ENCODE peak calls at places on chromosome 21, in nine cellular contexts. G is bronchial epithelial cell, X is HepG2, T is prostate gland, J is body of pancreas, B is neuronal stem cell, D is HCT116, R is heart right ventricle, Y is GM06990. E is an unnamed sample.
A peak's percentile ranks its signal among the peaks of the same experiment; 100 is the strongest.

GRCh38 chr21:38628426-38628825 is 130.1 kb upstream of the ERG start:
- DNase-seq in G (no peak), X (peak; percentile 2), T (no peak), J (no peak), B (no peak), D (no peak), R (no peak), Y (no peak), E (no peak)

GRCh38 chr21:42705346-42705745 is 51.9 kb downstream of the PDE9A start:
- DNase-seq in G (no peak), X (no peak), T (no peak), J (no peak), B (no peak), D (no peak), R (no peak), Y (no peak), E (no peak)

GRCh38 chr21:25080706-25081495 is 526.4 kb downstream of the MRPL39 start:
- DNase-seq in G (no peak), X (no peak), T (no peak), J (no peak), B (no peak), D (no peak), R (no peak), Y (no peak), E (no peak)

GRCh38 chr21:29719561-29719960 is 220.2 kb downstream of the GRIK1 start:
- DNase-seq in G (no peak), X (no peak), T (no peak), J (no peak), B (no peak), D (no peak), R (no peak), Y (no peak), E (no peak)

GRCh38 chr21:29800051-29800450 is 139.7 kb downstream of the GRIK1 start:
- DNase-seq in G (no peak), X (no peak), T (no peak), J (no peak), B (no peak), D (no peak), R (no peak), Y (no peak), E (no peak)

GRCh38 chr21:37873655-37874054 is 42.6 kb downstream of the KCNJ6 start:
- DNase-seq in G (no peak), X (no peak), T (no peak), J (no peak), B (no peak), D (no peak), R (no peak), Y (no peak), E (no peak)

GRCh38 chr21:43972850-43973633 is 39.1 kb upstream of the TRAPPC10 start:
- DNase-seq in G (no peak), X (no peak), T (no peak), J (no peak), B (no peak), D (no peak), R (no peak), Y (no peak), E (no peak)

GRCh38 chr21:15801352-15801863 is 71.6 kb downstream of the USP25 start:
- DNase-seq in G (no peak), X (no peak), T (no peak), J (no peak), B (no peak), D (no peak), R (no peak), Y (no peak), E (no peak)

GRCh38 chr21:31926498-31926897 is 53.7 kb downstream of the HUNK start:
- DNase-seq in G (no peak), X (no peak), T (no peak), J (no peak), B (no peak), D (no peak), R (no peak), Y (no peak), E (no peak)

GRCh38 chr21:42427809-42428419 is 24.2 kb downstream of the UBASH3A start:
- DNase-seq in G (no peak), X (no peak), T (no peak), J (no peak), B (no peak), D (no peak), R (no peak), Y (no peak), E (no peak)

GRCh38 chr21:42695324-42696025 is 42.1 kb downstream of the PDE9A start:
- DNase-seq in G (peak; percentile 56), X (no peak), T (no peak), J (peak; percentile 42), B (no peak), D (no peak), R (peak; percentile 42), Y (no peak), E (no peak)

GRCh38 chr21:39666681-39667315 is 54.1 kb downstream of the B3GALT5 start:
- DNase-seq in G (no peak), X (no peak), T (no peak), J (peak; percentile 53), B (no peak), D (no peak), R (no peak), Y (no peak), E (no peak)

GRCh38 chr21:39738566-39738965 is 6.4 kb upstream of the IGSF5 start:
- DNase-seq in G (no peak), X (no peak), T (no peak), J (no peak), B (no peak), D (no peak), R (no peak), Y (no peak), E (no peak)

GRCh38 chr21:16070207-16070651 is 340.4 kb downstream of the USP25 start:
- DNase-seq in G (no peak), X (no peak), T (peak; percentile 38), J (no peak), B (no peak), D (no peak), R (no peak), Y (no peak), E (no peak)

GRCh38 chr21:16037386-16037785 is 307.6 kb downstream of the USP25 start:
- DNase-seq in G (peak; percentile 86), X (no peak), T (no peak), J (no peak), B (no peak), D (no peak), R (no peak), Y (no peak), E (no peak)

GRCh38 chr21:20647603-20648002 is 350.6 kb upstream of the NCAM2 start:
- DNase-seq in G (peak; percentile 29), X (no peak), T (no peak), J (no peak), B (no peak), D (no peak), R (no peak), Y (no peak), E (no peak)

GRCh38 chr21:25283720-25284119 is 323.6 kb downstream of the MRPL39 start:
- DNase-seq in G (peak; percentile 1), X (peak; percentile 0), T (no peak), J (peak; percentile 5), B (peak; percentile 4), D (no peak), R (no peak), Y (no peak), E (no peak)

GRCh38 chr21:38913120-38913975 is 107.6 kb downstream of the ETS2 start:
- DNase-seq in G (peak; percentile 85), X (no peak), T (peak; percentile 87), J (peak; percentile 91), B (peak; percentile 30), D (peak; percentile 77), R (peak; percentile 72), Y (peak; percentile 15), E (no peak)

GRCh38 chr21:39037807-39038405 is 145.3 kb downstream of the PSMG1 start:
- DNase-seq in G (peak; percentile 60), X (no peak), T (no peak), J (no peak), B (no peak), D (no peak), R (no peak), Y (no peak), E (no peak)

GRCh38 chr21:39503138-39503762 is 51.5 kb downstream of the SH3BGR start:
- DNase-seq in G (no peak), X (no peak), T (no peak), J (peak; percentile 27), B (no peak), D (no peak), R (no peak), Y (no peak), E (no peak)

GRCh38 chr21:33020558-33021100 is 5.1 kb upstream of the OLIG2 start:
- DNase-seq in G (no peak), X (no peak), T (no peak), J (no peak), B (no peak), D (no peak), R (no peak), Y (no peak), E (no peak)
- H3K27me3 ChIP-seq in G (peaks cover 64% of the 10 kb centered on the region), X (peaks cover 72% of the 10 kb centered on the region), T (peaks cover 50% of the 10 kb centered on the region), J (no peaks in the 10 kb centered on the region), B (peaks cover 84% of the 10 kb centered on the region), D (no peaks in the 10 kb centered on the region), R (peaks cover 100% of the 10 kb centered on the region), Y (peaks cover 4% of the 10 kb centered on the region), E (peaks cover 66% of the 10 kb centered on the region)

GRCh38 chr21:41407541-41408460 is 18.2 kb upstream of the MX1 start:
- DNase-seq in G (no peak), X (no peak), T (no peak), J (no peak), B (no peak), D (no peak), R (no peak), Y (no peak), E (no peak)
- H3K27me3 ChIP-seq in G (peaks cover 5% of the 10 kb centered on the region), X (no peaks in the 10 kb centered on the region), T (no peaks in the 10 kb centered on the region), J (no peaks in the 10 kb centered on the region), B (no peaks in the 10 kb centered on the region), D (peaks cover 21% of the 10 kb centered on the region), R (no peaks in the 10 kb centered on the region), Y (no peaks in the 10 kb centered on the region), E (no peaks in the 10 kb centered on the region)

DNA sequence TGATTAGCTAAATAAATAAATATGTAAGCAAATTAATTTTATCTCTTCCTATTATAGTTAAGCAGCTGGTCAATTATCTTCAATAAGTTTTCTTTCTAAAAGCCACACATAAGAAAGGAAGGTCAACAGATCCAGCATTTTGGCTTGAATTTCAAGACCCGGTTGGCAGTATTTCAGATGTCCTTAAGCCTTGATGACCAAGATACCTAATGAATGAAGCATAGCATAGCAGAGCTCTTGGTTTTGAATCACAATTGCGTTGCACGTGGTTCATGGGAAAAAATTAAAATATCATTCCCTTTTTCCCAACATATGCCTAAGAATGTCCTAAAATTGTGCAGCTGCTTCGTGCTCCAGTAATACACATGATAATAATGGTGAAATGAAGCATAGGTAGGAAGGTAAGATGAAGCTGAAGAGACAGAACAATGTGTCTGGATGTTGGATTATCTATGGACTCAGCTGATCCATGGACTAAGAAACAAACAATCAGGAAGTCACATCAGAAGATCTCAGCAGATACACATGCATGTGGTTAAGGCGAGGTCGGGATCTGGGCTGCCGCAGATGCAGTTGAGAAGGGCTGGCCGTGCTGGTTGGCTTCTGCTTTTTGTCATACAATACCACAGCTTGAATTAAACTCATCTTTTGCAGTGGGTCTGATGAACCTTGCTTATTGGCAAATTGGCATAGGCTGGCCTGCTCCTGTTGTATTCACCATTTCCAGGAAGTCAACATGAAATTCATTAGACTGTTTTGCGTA is 284.9 kb upstream of the RUNX1 start:
- DNase-seq in G (no peak), X (no peak), T (no peak), J (peak; percentile 24), B (no peak), D (no peak), R (no peak), Y (no peak), E (no peak)
- H3K27me3 ChIP-seq in G (no peaks in the 10 kb centered on the region), X (no peaks in the 10 kb centered on the region), T (no peaks in the 10 kb centered on the region), J (no peaks in the 10 kb centered on the region), B (no peaks in the 10 kb centered on the region), D (no peaks in the 10 kb centered on the region), R (no peaks in the 10 kb centered on the region), Y (peaks cover 2% of the 10 kb centered on the region), E (no peaks in the 10 kb centered on the region)

GRCh38 chr21:34367320-34367935 is 3.6 kb downstream of the KCNE2 start:
- DNase-seq in G (peak; percentile 81), X (peak; percentile 56), T (peak; percentile 64), J (peak; percentile 74), B (no peak), D (peak; percentile 54), R (no peak), Y (no peak), E (peak; percentile 30)
- H3K27me3 ChIP-seq in G (no peaks in the 10 kb centered on the region), X (no peaks in the 10 kb centered on the region), T (no peaks in the 10 kb centered on the region), J (no peaks in the 10 kb centered on the region), B (no peaks in the 10 kb centered on the region), D (no peaks in the 10 kb centered on the region), R (no peaks in the 10 kb centered on the region), Y (no peaks in the 10 kb centered on the region), E (no peaks in the 10 kb centered on the region)